ENCODE peak calls at places on chromosomes 16 and 17, in six cellular contexts. T, J, C, A, L and S are unnamed samples.

GRCh38 chr17:17820457-17821158 is 16.2 kb downstream of the SREBF1 start:
- DNase-seq in T (no peak), J (no peak), C (no peak), A (no peak), L (no peak), S (no peak)

GRCh38 chr16:75287708-75288107 is 36.3 kb upstream of the BCAR1 start:
- DNase-seq in T (no peak), J (no peak), C (no peak), A (no peak), L (no peak), S (peak; percentile 65)

GRCh38 chr17:63433746-63434591 is 12.1 kb downstream of the CYB561 start:
- DNase-seq in T (peak; percentile 83), J (peak; percentile 89), C (peak; percentile 53), A (peak; percentile 87), L (peak; percentile 61), S (peak; percentile 83)

GRCh38 chr16:75566040-75566888 is at the start of gene GABARAPL2:
- DNase-seq in T (peak; percentile 71), J (peak; percentile 85), C (peak; percentile 87), A (peak; percentile 83), L (peak; percentile 66), S (peak; percentile 96)

GRCh38 chr16:25838724-25839186 is 147.0 kb downstream of the HS3ST4 start:
- DNase-seq in T (peak; percentile 61), J (no peak), C (peak; percentile 90), A (no peak), L (peak; percentile 8), S (no peak)

GRCh38 chr17:18377437-18378204 is at the start of gene EVPLL:
- DNase-seq in T (peak; percentile 81), J (peak; percentile 39), C (no peak), A (no peak), L (peak; percentile 88), S (peak; percentile 89)

GRCh38 chr16:89049484-89050118 is 44.1 kb upstream of the ACSF3 start:
- DNase-seq in T (no peak), J (peak; percentile 12), C (peak; percentile 95), A (peak; percentile 13), L (no peak), S (no peak)

GRCh38 chr17:70622382-70623260 is 453.3 kb downstream of the KCNJ2 start:
- DNase-seq in T (peak; percentile 80), J (peak; percentile 38), C (peak; percentile 62), A (peak; percentile 25), L (peak; percentile 20), S (peak; percentile 44)

GRCh38 chr16:74605332-74605731 is 1.6 kb downstream of the GLG1 start:
- DNase-seq in T (peak; percentile 12), J (no peak), C (no peak), A (no peak), L (no peak), S (no peak)

GRCh38 chr17:56319531-56319930 is 166.3 kb downstream of the ANKFN1 start:
- DNase-seq in T (peak; percentile 84), J (no peak), C (peak; percentile 58), A (no peak), L (peak; percentile 57), S (no peak)

GRCh38 chr17:378068-378467 is 25.5 kb upstream of the RPH3AL start:
- DNase-seq in T (no peak), J (no peak), C (no peak), A (no peak), L (no peak), S (no peak)

GRCh38 chr16:75494696-75495601 is at the start of gene CHST6:
- DNase-seq in T (no peak), J (peak; percentile 41), C (peak; percentile 57), A (peak; percentile 33), L (peak; percentile 17), S (peak; percentile 81)

GRCh38 chr17:63440127-63440769 is 5.9 kb downstream of the CYB561 start:
- DNase-seq in T (no peak), J (no peak), C (no peak), A (no peak), L (no peak), S (no peak)

GRCh38 chr16:31507617-31507928 is 618 bp downstream of the RUSF1 start:
- DNase-seq in T (no peak), J (no peak), C (no peak), A (no peak), L (no peak), S (no peak)

GRCh38 chr17:41620583-41621434 is 3.6 kb downstream of the KRT17 start:
- DNase-seq in T (no peak), J (no peak), C (peak; percentile 73), A (no peak), L (peak; percentile 87), S (no peak)

GRCh38 chr17:17876959-17877547 is 40.3 kb upstream of the SREBF1 start:
- DNase-seq in T (no peak), J (peak; percentile 43), C (no peak), A (peak; percentile 47), L (no peak), S (peak; percentile 76)

GRCh38 chr16:86549076-86549892 is 5.8 kb downstream of the MTHFSD start:
- DNase-seq in T (no peak), J (no peak), C (no peak), A (no peak), L (no peak), S (no peak)

GRCh38 chr17:49920370-49920769 is 48.6 kb upstream of the DLX4 start:
- DNase-seq in T (peak; percentile 24), J (no peak), C (no peak), A (no peak), L (no peak), S (no peak)

GRCh38 chr16:19765860-19766553 is 47.9 kb downstream of the IQCK start:
- DNase-seq in T (no peak), J (peak; percentile 58), C (no peak), A (peak; percentile 44), L (no peak), S (peak; percentile 60)

GRCh38 chr17:82338858-82339633 is 5.5 kb upstream of the SECTM1 start:
- DNase-seq in T (peak; percentile 89), J (no peak), C (peak; percentile 74), A (no peak), L (peak; percentile 85), S (no peak)

GRCh38 chr17:13462673-13463124 is 139.0 kb downstream of the HS3ST3A1 start:
- DNase-seq in T (no peak), J (no peak), C (no peak), A (no peak), L (no peak), S (no peak)

GRCh38 chr17:61303334-61304096 is 96.1 kb upstream of the TBX2 start:
- DNase-seq in T (no peak), J (no peak), C (no peak), A (no peak), L (no peak), S (no peak)

GRCh38 chr17:77322534-77323412 is 182.0 kb downstream of the SEC14L1 start:
- DNase-seq in T (peak; percentile 99), J (peak; percentile 83), C (peak; percentile 95), A (peak; percentile 91), L (peak; percentile 90), S (peak; percentile 92)

GRCh38 chr17:9645858-9646555 is 690 bp downstream of the USP43 start:
- DNase-seq in T (peak; percentile 51), J (peak; percentile 24), C (no peak), A (peak; percentile 25), L (peak; percentile 53), S (peak; percentile 89)

GRCh38 chr16:54342001-54342776 is 55.6 kb upstream of the IRX3 start:
- DNase-seq in T (no peak), J (no peak), C (peak; percentile 8), A (no peak), L (peak; percentile 75), S (no peak)

GRCh38 chr16:66605177-66605999 is 884 bp downstream of the CMTM3 start:
- DNase-seq in T (peak; percentile 27), J (peak; percentile 74), C (peak; percentile 24), A (peak; percentile 76), L (peak; percentile 16), S (peak; percentile 61)

DNA sequence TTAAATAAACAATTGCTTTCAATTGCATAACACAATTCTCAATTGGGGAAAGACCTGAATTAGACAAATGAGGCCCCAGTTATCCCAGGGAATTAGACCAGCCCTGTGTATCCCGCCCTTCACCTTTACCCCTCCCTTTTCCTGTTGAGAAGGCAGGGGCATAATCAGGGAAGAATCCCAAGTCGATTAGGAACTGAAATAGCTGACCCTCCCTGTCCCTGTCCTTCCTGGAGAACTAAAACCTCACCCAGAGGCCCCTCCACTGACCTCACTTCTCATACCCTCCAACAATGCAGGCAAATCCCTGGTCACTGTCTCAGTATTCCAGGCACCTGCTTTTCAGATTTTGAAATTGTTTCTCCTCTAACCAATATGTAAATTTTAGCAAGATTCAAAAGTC is 165.4 kb upstream of the CDH11 start:
- DNase-seq in T (no peak), J (no peak), C (no peak), A (no peak), L (no peak), S (no peak)
- H3K27me3 ChIP-seq in T (no peaks in the 10 kb centered on the region), J (no peaks in the 10 kb centered on the region), C (no peaks in the 10 kb centered on the region), A (no peaks in the 10 kb centered on the region), L (no peaks in the 10 kb centered on the region), S (no peaks in the 10 kb centered on the region)

GRCh38 chr16:64008131-64008530 is 1113.7 kb downstream of the CDH11 start:
- DNase-seq in T (no peak), J (no peak), C (no peak), A (no peak), L (no peak), S (no peak)
- TF ChIP-seq CTCF in T (peak; percentile 31), J (no peak), C (no peak), A (no peak), L (peak; percentile 24), S (no peak)

GRCh38 chr17:81039096-81039495 is 4.1 kb downstream of the BAIAP2 start:
- DNase-seq in T (no peak), J (no peak), C (no peak), A (no peak), L (no peak), S (peak; percentile 68)

GRCh38 chr17:81039854-81040758 is 5.2 kb downstream of the BAIAP2 start:
- DNase-seq in T (peak; percentile 65), J (no peak), C (peak; percentile 86), A (no peak), L (peak; percentile 78), S (no peak)

GRCh38 chr17:81043319-81043724 is 8.4 kb downstream of the BAIAP2 start:
- DNase-seq in T (no peak), J (no peak), C (no peak), A (no peak), L (no peak), S (peak; percentile 79)

GRCh38 chr17:81042606-81043005 is 7.7 kb downstream of the BAIAP2 start:
- DNase-seq in T (no peak), J (no peak), C (no peak), A (no peak), L (no peak), S (no peak)

DNA sequence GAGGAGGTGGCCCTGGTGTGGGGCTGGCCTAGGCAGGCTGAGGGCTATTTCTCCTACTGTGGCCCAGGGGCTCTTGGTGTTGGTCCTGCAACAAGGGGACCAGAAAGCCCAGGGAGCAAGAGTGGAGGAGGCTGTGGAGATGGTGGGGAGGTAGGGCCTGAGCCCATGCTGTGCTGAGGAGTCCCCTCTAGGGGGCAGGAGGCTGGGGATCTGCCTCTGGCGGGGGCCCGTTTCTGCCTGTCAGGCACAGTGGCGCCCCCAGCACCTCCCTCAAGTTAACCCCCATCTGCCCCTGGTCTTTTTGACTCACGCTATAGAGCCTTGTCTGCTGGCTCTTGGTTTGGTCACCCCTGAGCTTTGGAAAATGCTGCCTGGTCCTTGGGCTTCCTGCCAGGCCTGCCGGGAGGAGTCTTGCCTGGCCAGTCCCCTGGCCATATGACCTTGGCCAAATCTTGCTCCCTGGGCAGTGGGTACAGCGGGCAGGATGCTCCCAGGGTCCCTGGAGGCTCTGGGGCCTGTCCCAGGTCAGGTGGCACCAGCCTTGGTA is 5.9 kb downstream of the BAIAP2 start:
- DNase-seq in T (peak; percentile 11), J (no peak), C (peak; percentile 44), A (no peak), L (no peak), S (no peak)
- H3K4me1 ChIP-seq in T (peaks cover 74% of the 10 kb centered on the region), J (peaks cover 98% of the 10 kb centered on the region), C (peaks cover 50% of the 10 kb centered on the region), A (peaks cover 43% of the 10 kb centered on the region), L (peaks cover 41% of the 10 kb centered on the region), S (peaks cover 58% of the 10 kb centered on the region)

GRCh38 chr17:4587195-4587594 is 2.9 kb downstream of the SMTNL2 start:
- DNase-seq in T (no peak), J (no peak), C (no peak), A (no peak), L (no peak), S (no peak)
- H3K27me3 ChIP-seq in T (peaks cover 36% of the 10 kb centered on the region), J (peaks cover 32% of the 10 kb centered on the region), C (peaks cover 40% of the 10 kb centered on the region), A (no peaks in the 10 kb centered on the region), L (peaks cover 92% of the 10 kb centered on the region), S (peaks cover 27% of the 10 kb centered on the region)